ENCODE peak calls at places on chromosomes 11 and 22, in seven cellular contexts. A is MCF 10A, C is fibroblast of lung, W is AG09319, L is stomach, F is upper lobe of left lung, K is uterus. O is an unnamed sample.

GRCh38 chr22:37205046-37205445 is 7.2 kb downstream of the SSTR3 start:
- DNase-seq in A (no peak), C (no peak), W (no peak), L (no peak), F (no peak), K (no peak), O (no peak)

GRCh38 chr22:41857160-41857859 is 24.4 kb downstream of the SREBF2 start:
- DNase-seq in A (peak), C (peak), W (no peak), L (peak), F (no peak), K (no peak), O (no peak)

GRCh38 chr11:8258771-8259170 is 4.9 kb downstream of the LMO1 start:
- DNase-seq in A (peak), C (peak), W (peak), L (peak), F (no peak), K (no peak), O (no peak)

GRCh38 chr22:37804886-37805857 is 2.6 kb upstream of the GCAT start:
- DNase-seq in A (peak), C (peak), W (peak), L (peak), F (peak), K (peak), O (peak)

GRCh38 chr11:614583-615452 is 932 bp downstream of the IRF7 start:
- DNase-seq in A (peak), C (no peak), W (no peak), L (peak), F (peak), K (peak), O (peak)

GRCh38 chr11:76074178-76075112 is 131.9 kb downstream of the WNT11 start:
- DNase-seq in A (no peak), C (no peak), W (peak), L (no peak), F (no peak), K (no peak), O (no peak)

GRCh38 chr22:46754110-46754799 is 8.2 kb upstream of the TBC1D22A start:
- DNase-seq in A (peak), C (peak), W (peak), L (peak), F (peak), K (peak), O (no peak)

GRCh38 chr22:39003165-39003638 is 10.9 kb upstream of the APOBEC3C start:
- DNase-seq in A (peak), C (peak), W (peak), L (peak), F (no peak), K (peak), O (peak)

GRCh38 chr11:126465573-126466287 is 110.2 kb downstream of the ST3GAL4 start:
- DNase-seq in A (no peak), C (no peak), W (no peak), L (peak), F (no peak), K (no peak), O (no peak)

GRCh38 chr11:131506376-131506775 is 136.0 kb downstream of the NTM start:
- DNase-seq in A (no peak), C (no peak), W (no peak), L (no peak), F (no peak), K (no peak), O (no peak)

GRCh38 chr11:27950339-27950738 is 157.6 kb downstream of the KIF18A start:
- DNase-seq in A (no peak), C (no peak), W (no peak), L (no peak), F (no peak), K (no peak), O (no peak)

GRCh38 chr11:16184588-16184987 is 171.8 kb downstream of the SOX6 start:
- DNase-seq in A (peak), C (peak), W (no peak), L (no peak), F (no peak), K (no peak), O (no peak)

GRCh38 chr22:40441761-40442364 is 71.5 kb downstream of the SGSM3 start:
- DNase-seq in A (no peak), C (no peak), W (no peak), L (no peak), F (no peak), K (no peak), O (no peak)

GRCh38 chr11:81224396-81224795 is 1509.3 kb downstream of the FAM181B start:
- DNase-seq in A (peak), C (no peak), W (no peak), L (no peak), F (no peak), K (no peak), O (no peak)

GRCh38 chr22:20526628-20527355 is 19.4 kb downstream of the MED15 start:
- DNase-seq in A (peak), C (peak), W (no peak), L (no peak), F (no peak), K (no peak), O (no peak)

GRCh38 chr11:8251767-8252295 is 11.8 kb downstream of the LMO1 start:
- DNase-seq in A (no peak), C (no peak), W (no peak), L (no peak), F (no peak), K (no peak), O (peak)

GRCh38 chr11:88016392-88017020 is 158.7 kb downstream of the RAB38 start:
- DNase-seq in A (peak), C (peak), W (peak), L (peak), F (no peak), K (peak), O (no peak)

GRCh38 chr11:131488208-131488607 is 117.8 kb downstream of the NTM start:
- DNase-seq in A (no peak), C (no peak), W (no peak), L (no peak), F (no peak), K (no peak), O (no peak)

GRCh38 chr11:73197348-73197747 is 20.7 kb upstream of the P2RY2 start:
- DNase-seq in A (no peak), C (no peak), W (no peak), L (no peak), F (no peak), K (no peak), O (no peak)

GRCh38 chr11:109735139-109735538 is 313.1 kb downstream of the C11orf87 start:
- DNase-seq in A (peak), C (no peak), W (no peak), L (no peak), F (no peak), K (no peak), O (no peak)

GRCh38 chr11:121451178-121451981 is 734 bp upstream of the SORL1 start:
- DNase-seq in A (no peak), C (no peak), W (no peak), L (peak), F (peak), K (no peak), O (no peak)

GRCh38 chr11:16191212-16191851 is 165.0 kb downstream of the SOX6 start:
- DNase-seq in A (no peak), C (no peak), W (no peak), L (no peak), F (no peak), K (no peak), O (no peak)

GRCh38 chr22:46073683-46074504 is 76.4 kb upstream of the PPARA start:
- DNase-seq in A (no peak), C (no peak), W (no peak), L (peak), F (peak), K (peak), O (no peak)

GRCh38 chr11:46666982-46667590 is 33.3 kb downstream of the ARHGAP1 start:
- DNase-seq in A (no peak), C (no peak), W (no peak), L (no peak), F (no peak), K (peak), O (no peak)

GRCh38 chr11:126284829-126285228 is 1.9 kb downstream of the TIRAP start:
- DNase-seq in A (peak), C (peak), W (peak), L (peak), F (no peak), K (peak), O (peak)

GRCh38 chr11:1310772-1311468 is 1.5 kb upstream of the TOLLIP start:
- DNase-seq in A (no peak), C (no peak), W (no peak), L (no peak), F (peak), K (no peak), O (peak)

DNA sequence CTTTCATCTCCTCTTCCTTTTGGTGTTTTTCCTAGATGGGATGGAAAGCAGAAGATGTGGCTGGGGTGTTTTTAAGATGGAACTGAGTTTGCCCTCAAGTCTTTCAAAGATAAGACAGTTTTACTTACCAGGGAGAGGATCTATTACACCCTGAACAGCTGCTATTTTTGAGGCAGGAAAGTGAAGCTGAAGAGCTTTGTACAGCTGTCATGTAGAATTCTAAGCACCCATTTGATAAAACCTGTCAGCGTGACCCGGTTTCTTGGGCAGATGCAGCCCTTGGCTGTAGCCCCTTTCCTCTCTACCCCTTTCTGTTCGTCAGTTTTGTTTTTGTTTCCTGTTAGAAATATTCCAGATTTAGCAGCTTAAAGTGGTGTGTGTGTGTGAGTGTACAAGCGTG is 35.2 kb downstream of the FAT3 start:
- DNase-seq in A (no peak), C (no peak), W (no peak), L (no peak), F (no peak), K (no peak), O (no peak)
- TF ChIP-seq CTCF in A (no peak), C (no peak), W (no peak), L (no peak), F (no peak), K (no peak), O (no peak)

GRCh38 chr22:27029584-27030130 is 372.3 kb downstream of the MIAT start:
- DNase-seq in A (no peak), C (no peak), W (no peak), L (no peak), F (no peak), K (no peak), O (no peak)

GRCh38 chr22:27028093-27028492 is 370.7 kb downstream of the MIAT start:
- DNase-seq in A (no peak), C (no peak), W (no peak), L (no peak), F (no peak), K (no peak), O (no peak)

GRCh38 chr22:27032121-27032761 is 374.9 kb downstream of the MIAT start:
- DNase-seq in A (peak), C (no peak), W (no peak), L (no peak), F (peak), K (peak), O (no peak)
- TF ChIP-seq CTCF in A (no peak), C (peak), W (peak), L (no peak), F (no peak), K (no peak), O (no peak)

GRCh38 chr11:117457835-117458234 is 130.2 kb downstream of the CEP164 start:
- DNase-seq in A (no peak), C (no peak), W (no peak), L (no peak), F (no peak), K (no peak), O (no peak)
- TF ChIP-seq CTCF in A (no peak), C (no peak), W (no peak), L (no peak), F (no peak), K (no peak), O (no peak)

DNA sequence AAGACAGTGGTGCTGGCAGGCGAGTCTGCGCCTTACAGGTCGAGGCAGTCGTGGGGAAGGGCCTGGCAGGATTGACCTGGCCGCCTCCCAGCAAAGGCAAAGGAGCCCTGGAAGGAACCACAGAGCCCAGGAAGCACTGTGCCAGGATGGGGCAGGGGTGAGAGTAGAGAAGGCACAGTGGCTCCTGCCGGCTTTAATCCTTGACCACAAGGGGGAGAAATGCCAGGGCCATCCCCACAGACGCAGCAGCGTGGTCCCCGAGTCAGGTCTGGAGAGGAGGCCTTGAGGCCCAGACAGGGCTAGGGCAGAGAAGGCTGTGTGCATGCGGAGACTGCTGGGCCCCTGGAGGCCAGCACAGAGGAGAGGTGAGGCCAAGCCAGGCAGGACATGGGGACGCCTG is 9.9 kb upstream of the NDUFS8 start:
- DNase-seq in A (peak), C (peak), W (no peak), L (peak), F (peak), K (no peak), O (no peak)
- TF ChIP-seq CTCF in A (peak), C (peak), W (peak), L (no peak), F (peak), K (no peak), O (no peak)

GRCh38 chr11:3052567-3052966 is 4.7 kb downstream of the CARS1 start:
- DNase-seq in A (no peak), C (no peak), W (no peak), L (no peak), F (no peak), K (no peak), O (no peak)

GRCh38 chr11:3057069-3057963 is at the start of gene CARS1:
- DNase-seq in A (peak), C (peak), W (peak), L (peak), F (peak), K (peak), O (peak)

GRCh38 chr11:3055881-3056280 is 1.3 kb downstream of the CARS1 start:
- DNase-seq in A (no peak), C (no peak), W (no peak), L (no peak), F (no peak), K (no peak), O (no peak)

GRCh38 chr11:3058753-3059664 is 1.8 kb upstream of the CARS1 start:
- DNase-seq in A (peak), C (peak), W (peak), L (no peak), F (no peak), K (no peak), O (no peak)

DNA sequence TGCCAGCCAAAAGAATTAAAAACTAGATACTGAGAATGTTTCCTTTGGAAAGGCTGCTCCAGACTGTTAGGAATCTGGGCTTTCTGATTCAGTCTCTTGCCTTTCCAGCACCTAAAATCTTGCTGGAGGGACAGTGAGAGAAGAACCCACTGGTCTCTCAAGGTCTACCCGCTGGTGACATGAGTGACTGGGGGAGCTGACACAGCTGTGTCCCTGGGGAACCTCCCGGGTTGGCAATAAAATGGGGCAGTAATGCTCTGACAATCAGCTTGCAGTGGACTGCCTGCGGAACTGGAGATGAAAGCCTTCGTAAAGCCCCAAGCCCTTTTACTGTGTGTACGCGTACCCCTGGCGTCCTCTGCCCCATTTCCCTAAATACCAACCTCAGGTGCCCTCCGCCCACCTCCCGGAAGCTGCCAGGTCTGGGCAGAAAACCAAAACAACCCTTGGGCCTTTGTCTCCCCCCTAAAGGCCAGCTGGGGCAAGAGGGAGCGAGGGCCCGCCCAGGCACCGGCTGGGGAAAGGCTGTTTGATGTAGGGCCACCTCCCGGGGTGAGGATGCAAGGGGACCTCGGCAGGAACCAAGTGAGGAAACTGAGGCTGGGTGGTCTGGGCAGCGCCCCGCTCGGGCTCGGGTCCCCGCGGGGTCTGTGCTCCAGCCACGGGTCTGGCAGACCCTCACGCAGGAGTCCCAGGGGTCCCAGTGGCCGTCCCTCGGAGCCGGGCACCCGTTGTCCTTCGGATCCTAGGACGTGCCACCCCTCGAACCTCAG is 741 bp downstream of the CARS1 start:
- DNase-seq in A (peak), C (no peak), W (no peak), L (peak), F (peak), K (no peak), O (peak)
- TF ChIP-seq CTCF in A (no peak), C (no peak), W (no peak), L (no peak), F (no peak), K (no peak), O (no peak)

GRCh38 chr11:2983908-2984307 is 8.2 kb downstream of the NAP1L4 start:
- DNase-seq in A (no peak), C (no peak), W (no peak), L (no peak), F (no peak), K (no peak), O (no peak)
- TF ChIP-seq CTCF in A (no peak), C (no peak), W (no peak), L (no peak), F (no peak), K (no peak), O (no peak)

DNA sequence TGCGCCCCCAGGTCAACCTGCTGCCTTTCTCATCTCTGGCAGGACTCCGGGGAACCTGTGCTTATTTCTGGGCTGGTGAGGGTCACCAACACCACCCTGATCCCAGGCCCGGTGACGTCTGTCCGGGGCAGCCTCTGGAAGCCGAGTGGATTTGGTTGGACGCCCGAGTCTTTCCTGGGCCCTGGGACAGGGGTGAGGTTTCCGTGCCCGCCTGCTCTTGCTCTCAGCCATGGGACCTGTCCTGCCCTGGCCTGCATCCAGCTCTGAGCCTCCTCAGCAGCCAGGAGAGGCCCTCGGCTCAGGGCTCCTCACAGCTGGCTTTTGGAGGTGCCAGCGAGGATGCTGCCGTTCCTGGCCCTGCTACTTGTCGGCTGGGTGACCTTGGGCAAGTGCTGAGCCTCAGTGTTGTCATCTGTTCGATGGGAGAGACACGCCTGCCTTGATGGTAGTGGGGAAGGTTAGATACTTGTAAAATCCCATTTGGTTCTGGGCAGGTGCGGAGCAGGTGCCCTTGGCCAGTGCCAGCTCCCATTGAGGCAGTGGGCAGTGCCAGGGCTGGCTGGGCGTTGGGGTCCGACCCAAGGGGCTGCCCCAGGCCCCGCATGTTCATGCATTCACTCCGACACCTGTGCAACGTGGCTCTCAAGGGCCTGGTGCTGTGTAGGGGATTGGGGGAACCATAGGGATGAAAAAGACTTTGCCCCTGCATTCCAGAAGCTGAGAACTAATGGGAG is 58.9 kb upstream of the THY1 start:
- DNase-seq in A (no peak), C (no peak), W (no peak), L (peak), F (peak), K (no peak), O (no peak)
- TF ChIP-seq CTCF in A (no peak), C (no peak), W (no peak), L (no peak), F (no peak), K (no peak), O (no peak)

DNA sequence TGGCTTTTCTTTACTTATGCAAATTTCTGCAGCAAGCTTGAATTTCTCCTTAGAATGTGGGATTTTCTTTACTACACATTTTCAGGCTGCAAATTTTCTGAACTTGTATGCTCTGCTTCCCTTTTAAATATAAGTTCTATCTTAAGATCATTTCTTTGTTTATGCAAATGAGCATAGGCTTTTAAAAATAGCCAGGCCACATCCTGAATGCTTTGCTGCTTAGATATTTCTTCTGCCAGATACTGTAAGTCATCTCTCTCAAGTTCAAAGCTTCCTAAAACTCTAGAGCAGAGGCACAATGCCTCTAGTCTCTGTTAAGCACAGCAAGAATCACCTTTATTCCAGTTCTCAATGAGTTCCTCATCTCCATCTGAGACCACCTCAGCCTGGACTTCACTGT is 685.9 kb upstream of the LRRC4C start:
- DNase-seq in A (no peak), C (no peak), W (no peak), L (no peak), F (no peak), K (no peak), O (no peak)
- TF ChIP-seq CTCF in A (no peak), C (no peak), W (no peak), L (no peak), F (no peak), K (no peak), O (no peak)